ENCODE peak calls at places on chromosomes 2 and 18, in six cellular contexts. E is effector memory CD8-positive, alpha-beta T cell; S is NCI-H1092; F is psoas muscle; M is glomerular endothelial cell; G is stimulated activated CD4-positive, alpha-beta T cell treated with anti-CD3 and anti-CD28 coated beads, TNF-alpha, amount 100 ng/mL, for 4 hours. C is an unnamed sample.

GRCh38 chr2:200756618-200757321 is 54.9 kb upstream of the BZW1 start:
- DNase-seq in M (no peak), F (no peak), G (no peak), E (no peak), S (no peak), C (no peak)

GRCh38 chr2:85308951-85309555 is 18.7 kb downstream of the TGOLN2 start:
- DNase-seq in E (no peak), G (no peak), M (no peak), F (peak), S (peak), C (no peak)

GRCh38 chr18:49020129-49020528 is 69.4 kb upstream of the SMAD7 start:
- DNase-seq in G (no peak), E (no peak), F (peak), M (no peak), S (no peak), C (no peak)

GRCh38 chr2:71612581-71613520 is 159.5 kb downstream of the DYSF start:
- DNase-seq in M (no peak), G (no peak), E (no peak), S (no peak), F (no peak), C (no peak)

GRCh38 chr2:118128826-118129225 is 40.6 kb downstream of the INSIG2 start:
- DNase-seq in E (no peak), G (no peak), S (no peak), M (no peak), F (no peak), C (no peak)

GRCh38 chr2:200843993-200844948 is 20.2 kb downstream of the CLK1 start:
- DNase-seq in E (no peak), G (no peak), S (no peak), F (no peak), M (no peak), C (no peak)

GRCh38 chr2:109294523-109294922 is 165.5 kb downstream of the SH3RF3 start:
- DNase-seq in S (no peak), F (no peak), M (no peak), G (no peak), E (no peak), C (no peak)

GRCh38 chr18:62499263-62499650 is 23.6 kb upstream of the ZCCHC2 start:
- DNase-seq in E (no peak), S (no peak), G (no peak), M (no peak), F (no peak), C (peak)

GRCh38 chr2:48589170-48589767 is 28.4 kb upstream of the GTF2A1L start:
- DNase-seq in S (peak), F (no peak), M (peak), G (no peak), E (no peak), C (peak)

GRCh38 chr18:36589857-36590543 is 238.8 kb downstream of the TPGS2 start:
- DNase-seq in M (no peak), G (no peak), E (no peak), F (no peak), S (no peak), C (no peak)

GRCh38 chr2:213246665-213247281 is 37.5 kb upstream of the SPAG16 start:
- DNase-seq in G (peak), M (peak), F (no peak), S (peak), E (peak), C (peak)

GRCh38 chr2:160751021-160751420 is 257.4 kb upstream of the RBMS1 start:
- DNase-seq in M (no peak), E (no peak), S (no peak), F (no peak), G (no peak), C (no peak)

GRCh38 chr2:8374782-8375181 is 307.1 kb upstream of the ID2 start:
- DNase-seq in E (no peak), F (no peak), M (no peak), S (no peak), G (no peak), C (no peak)

GRCh38 chr2:110854355-110855081 is 122.1 kb downstream of the ACOXL start:
- DNase-seq in G (no peak), M (no peak), S (no peak), E (no peak), F (no peak), C (no peak)

GRCh38 chr2:48943436-48943835 is 187.9 kb upstream of the LHCGR start:
- DNase-seq in S (no peak), E (no peak), M (no peak), G (no peak), F (no peak), C (no peak)

GRCh38 chr2:10552220-10552870 is 104.2 kb upstream of the ODC1 start:
- DNase-seq in G (no peak), S (no peak), M (no peak), F (no peak), E (no peak), C (no peak)

GRCh38 chr2:122519806-122520205 is 764.4 kb downstream of the TSN start:
- DNase-seq in S (no peak), G (no peak), E (no peak), M (no peak), F (no peak), C (no peak)

GRCh38 chr2:127361929-127362328 is 25.8 kb downstream of the MAP3K2 start:
- DNase-seq in E (no peak), F (no peak), G (no peak), S (no peak), M (no peak), C (no peak)

C was measured in neural progenitor cell.